ENCODE peak calls at places on chromosomes 13 and 19, in seven cellular contexts. M, W, S, N, D, T and V are unnamed samples.

GRCh38 chr13:84994582-84994981 is 804.6 kb downstream of the SLITRK6 start:
- DNase-seq in W (no peak), N (no peak), M (no peak), S (no peak), T (no peak), D (no peak), V (no peak)

GRCh38 chr13:81048026-81048461 is 707.1 kb upstream of the SPRY2 start:
- DNase-seq in N (no peak), D (no peak), T (no peak), M (no peak), S (no peak), W (no peak), V (peak; percentile 9)

GRCh38 chr19:12628040-12629022 is 17.6 kb downstream of the ZNF791 start:
- DNase-seq in T (peak; percentile 17), M (no peak), D (no peak), S (no peak), W (no peak), N (no peak), V (no peak)

GRCh38 chr19:4701557-4701956 is 22.1 kb downstream of the DPP9 start:
- DNase-seq in S (no peak), W (no peak), N (no peak), M (no peak), T (no peak), D (no peak), V (no peak)

GRCh38 chr13:30020726-30021312 is 170.4 kb upstream of the UBL3 start:
- DNase-seq in N (no peak), W (no peak), D (no peak), S (no peak), M (no peak), T (peak; percentile 57), V (no peak)

GRCh38 chr13:30713133-30713532 is 22.2 kb upstream of the ALOX5AP start:
- DNase-seq in T (no peak), W (no peak), D (no peak), N (peak; percentile 83), S (no peak), M (no peak), V (no peak)

GRCh38 chr13:28501547-28501946 is 6.6 kb upstream of the FLT1 start:
- DNase-seq in W (no peak), T (no peak), N (no peak), M (no peak), S (no peak), D (no peak), V (no peak)

GRCh38 chr19:55080121-55080914 is 4.6 kb downstream of the EPS8L1 start:
- DNase-seq in S (peak; percentile 73), W (peak; percentile 80), T (peak; percentile 55), D (no peak), N (peak; percentile 85), M (no peak), V (no peak)

GRCh38 chr19:50657672-50658437 is 8.6 kb downstream of the C19orf81 start:
- DNase-seq in S (peak; percentile 100), D (peak; percentile 91), T (peak; percentile 98), W (peak; percentile 100), M (peak; percentile 24), N (peak; percentile 82), V (peak; percentile 92)

GRCh38 chr19:40519352-40520322 is 52.8 kb downstream of the SPTBN4 start:
- DNase-seq in W (peak; percentile 46), T (peak; percentile 40), D (no peak), M (no peak), S (no peak), N (no peak), V (no peak)

GRCh38 chr13:85816413-85816812 is 17.2 kb upstream of the SLITRK6 start:
- DNase-seq in M (no peak), W (no peak), N (no peak), D (no peak), S (no peak), T (no peak), V (no peak)

GRCh38 chr13:51547425-51548176 is 36.7 kb upstream of the WDFY2 start:
- DNase-seq in W (no peak), T (no peak), D (no peak), M (no peak), N (no peak), S (no peak), V (no peak)

GRCh38 chr19:16160943-16161560 is 12.3 kb downstream of the CIB3 start:
- DNase-seq in W (no peak), N (no peak), D (no peak), S (no peak), M (no peak), T (peak; percentile 87), V (no peak)

GRCh38 chr13:20942938-20943518 is 40.5 kb upstream of the XPO4 start:
- DNase-seq in T (no peak), M (no peak), S (no peak), W (peak; percentile 28), N (no peak), D (no peak), V (no peak)

GRCh38 chr13:21749410-21749809 is 78.5 kb downstream of the FGF9 start:
- DNase-seq in W (no peak), N (no peak), D (peak; percentile 45), M (no peak), S (no peak), T (peak; percentile 94), V (no peak)

GRCh38 chr19:55679343-55680257 is 4.6 kb downstream of the EPN1 start:
- DNase-seq in S (no peak), T (peak; percentile 73), W (no peak), M (no peak), N (no peak), D (no peak), V (no peak)

GRCh38 chr13:114109646-114110045 is 22.8 kb downstream of the RASA3 start:
- DNase-seq in T (no peak), S (no peak), W (no peak), N (peak; percentile 71), M (no peak), D (no peak), V (no peak)

GRCh38 chr13:23678768-23679167 is 108.6 kb downstream of the TNFRSF19 start:
- DNase-seq in M (no peak), N (no peak), W (no peak), S (no peak), T (no peak), D (no peak), V (no peak)

GRCh38 chr19:49690073-49690655 is 752 bp upstream of the CPT1C start:
- DNase-seq in S (no peak), W (peak; percentile 35), T (no peak), M (no peak), N (no peak), D (no peak), V (no peak)

GRCh38 chr13:48161530-48162179 is 66.8 kb upstream of the MED4 start:
- DNase-seq in N (peak; percentile 91), M (no peak), D (no peak), W (no peak), T (no peak), S (no peak), V (peak; percentile 57)

GRCh38 chr13:31943591-31943990 is 88.0 kb upstream of the FRY start:
- DNase-seq in M (no peak), W (no peak), S (peak; percentile 37), N (no peak), D (no peak), T (no peak), V (no peak)

GRCh38 chr19:44512326-44513298 is 12.3 kb upstream of the ZNF180 start:
- DNase-seq in D (no peak), W (peak; percentile 66), S (no peak), N (no peak), M (no peak), T (peak; percentile 58), V (no peak)

GRCh38 chr13:67275351-67275989 is 45.3 kb upstream of the PCDH9 start:
- DNase-seq in S (no peak), W (no peak), M (no peak), N (no peak), T (no peak), D (no peak), V (no peak)

GRCh38 chr19:4077800-4078683 is 11.3 kb upstream of the ZBTB7A start:
- DNase-seq in D (no peak), T (no peak), W (peak; percentile 65), S (no peak), M (no peak), N (peak; percentile 85), V (no peak)

GRCh38 chr19:33394006-33394722 is 20.7 kb downstream of the CEBPG start:
- DNase-seq in T (peak; percentile 69), N (peak; percentile 75), M (no peak), D (no peak), S (no peak), W (no peak), V (no peak)

GRCh38 chr13:109113427-109113826 is 484.0 kb downstream of the MYO16 start:
- DNase-seq in N (no peak), T (no peak), W (no peak), S (no peak), M (no peak), D (no peak), V (no peak)

GRCh38 chr19:53906211-53907192 is 2.6 kb upstream of the CACNG7 start:
- DNase-seq in T (no peak), N (peak; percentile 86), D (no peak), W (peak; percentile 84), M (peak; percentile 60), S (no peak), V (peak; percentile 68)